ENCODE peak calls at places on chromosomes 1 and 21, in eight cellular contexts. E is mucosa of descending colon, K is lung, A is sigmoid colon, Q is psoas muscle, G is cardiac muscle cell, U is lower lobe of right lung, J is uterus. X is an unnamed sample.

GRCh38 chr21:46675595-46676280 is 40.3 kb downstream of the PRMT2 start:
- DNase-seq in K (no peak), E (no peak), A (no peak), U (no peak), Q (no peak), J (no peak), G (peak; percentile 15), X (no peak)

GRCh38 chr1:53011175-53011574 is 50.8 kb upstream of the PODN start:
- DNase-seq in J (no peak), G (no peak), E (no peak), K (no peak), U (no peak), A (no peak), Q (no peak), X (no peak)

GRCh38 chr1:9143250-9143649 is 14.3 kb upstream of the GPR157 start:
- DNase-seq in U (peak; percentile 67), A (no peak), E (no peak), J (no peak), G (peak; percentile 86), K (peak; percentile 46), Q (peak; percentile 50), X (peak; percentile 34)

GRCh38 chr1:219988387-219988786 is 57.9 kb downstream of the EPRS1 start:
- DNase-seq in U (no peak), J (no peak), A (no peak), Q (no peak), E (no peak), K (no peak), G (no peak), X (no peak)

GRCh38 chr1:183093821-183094287 is 70.6 kb downstream of the LAMC1 start:
- DNase-seq in U (no peak), A (no peak), Q (no peak), G (peak; percentile 39), K (no peak), E (no peak), J (no peak), X (no peak)

GRCh38 chr1:9510130-9510529 is 29.1 kb upstream of the SLC25A33 start:
- DNase-seq in A (no peak), Q (no peak), G (no peak), K (no peak), E (no peak), U (no peak), J (no peak), X (peak; percentile 51)

GRCh38 chr1:156510709-156511108 is 10.1 kb upstream of the MEF2D start:
- DNase-seq in U (peak; percentile 90), Q (peak; percentile 93), J (peak; percentile 90), K (peak; percentile 88), A (peak; percentile 99), G (peak; percentile 88), E (no peak), X (no peak)

GRCh38 chr21:26962516-26963305 is 4.2 kb downstream of the ADAMTS5 start:
- DNase-seq in E (no peak), U (no peak), J (no peak), K (no peak), A (no peak), Q (no peak), G (peak; percentile 35), X (no peak)

GRCh38 chr1:86461482-86461881 is 7.2 kb upstream of the CLCA1 start:
- DNase-seq in Q (no peak), K (no peak), U (no peak), G (no peak), E (no peak), A (no peak), J (no peak), X (no peak)

GRCh38 chr1:11157867-11158266 is 31.3 kb upstream of the ANGPTL7 start:
- DNase-seq in J (peak; percentile 74), K (no peak), E (no peak), G (peak; percentile 65), A (peak; percentile 85), Q (peak; percentile 73), U (no peak), X (no peak)

GRCh38 chr1:200266871-200267270 is 143.0 kb downstream of the ZNF281 start:
- DNase-seq in A (no peak), Q (no peak), G (no peak), K (no peak), U (no peak), E (no peak), J (no peak), X (no peak)

GRCh38 chr1:20589331-20590312 is 725 bp downstream of the CDA start:
- DNase-seq in J (peak; percentile 82), Q (peak; percentile 84), U (peak; percentile 72), G (peak; percentile 64), E (peak; percentile 12), K (peak; percentile 42), A (peak; percentile 77), X (peak; percentile 67)

GRCh38 chr1:91166106-91166712 is 144.4 kb upstream of the ZNF644 start:
- DNase-seq in G (peak; percentile 67), K (peak; percentile 56), A (no peak), J (peak; percentile 35), Q (peak; percentile 37), U (peak; percentile 67), E (peak; percentile 62), X (peak; percentile 54)

GRCh38 chr1:172778461-172779455 is 119.9 kb downstream of the FASLG start:
- DNase-seq in K (no peak), G (peak; percentile 24), E (no peak), U (no peak), A (no peak), J (no peak), Q (no peak), X (no peak)

GRCh38 chr1:76291737-76292136 is 217.2 kb downstream of the ST6GALNAC3 start:
- DNase-seq in E (no peak), J (no peak), U (no peak), A (no peak), Q (no peak), G (no peak), K (no peak), X (no peak)

GRCh38 chr1:21022279-21023040 is 154.2 kb downstream of the EIF4G3 start:
- DNase-seq in K (peak; percentile 64), Q (no peak), J (peak; percentile 30), E (peak; percentile 81), U (no peak), G (peak; percentile 97), A (peak; percentile 84), X (no peak)

GRCh38 chr1:198669023-198669698 is 30.3 kb downstream of the PTPRC start:
- DNase-seq in A (no peak), J (no peak), U (no peak), K (no peak), Q (no peak), G (peak; percentile 84), E (no peak), X (no peak)

GRCh38 chr1:201786824-201787223 is 42.1 kb upstream of the IPO9 start:
- DNase-seq in G (no peak), J (no peak), E (no peak), U (no peak), A (peak; percentile 72), K (no peak), Q (peak; percentile 52), X (no peak)

GRCh38 chr1:45589861-45590260 is 6.0 kb downstream of the NASP start:
- DNase-seq in A (no peak), G (no peak), K (no peak), Q (no peak), U (no peak), J (no peak), E (no peak), X (no peak)

DNA sequence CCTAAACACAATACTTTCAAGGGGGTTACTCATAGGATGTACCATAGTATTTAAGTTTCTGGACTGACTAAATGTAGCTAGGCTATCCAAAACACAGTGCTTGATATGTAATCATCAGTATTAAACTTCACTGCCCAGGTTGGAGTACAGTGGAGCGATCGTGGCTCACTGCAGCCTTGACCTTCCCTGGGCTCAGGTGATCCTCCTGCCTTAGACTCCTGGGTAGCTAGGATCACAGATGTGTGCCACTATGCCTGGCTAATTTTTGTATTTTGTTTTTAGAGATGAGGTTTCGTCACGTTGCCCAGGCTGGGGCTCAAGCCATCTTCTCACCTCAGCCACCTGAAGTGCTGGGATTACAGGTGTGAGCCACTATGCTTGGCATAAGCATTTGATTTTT is 10.6 kb downstream of the NASP start:
- DNase-seq in J (no peak), U (no peak), A (no peak), Q (no peak), E (no peak), G (no peak), K (no peak), X (no peak)
- H3K36me3 ChIP-seq in J (no peaks in the 10 kb centered on the region), U (peaks cover 49% of the 10 kb centered on the region), A (no peaks in the 10 kb centered on the region), Q (no peaks in the 10 kb centered on the region), E (no peaks in the 10 kb centered on the region), G (peaks cover 41% of the 10 kb centered on the region), K (peaks cover 13% of the 10 kb centered on the region), X (peaks cover 14% of the 10 kb centered on the region)

GRCh38 chr1:29210278-29211085 is 20.3 kb downstream of the MECR start:
- DNase-seq in U (no peak), E (no peak), A (no peak), G (no peak), Q (no peak), J (no peak), K (no peak), X (no peak)
- H3K36me3 ChIP-seq in U (peaks cover 61% of the 10 kb centered on the region), E (no peaks in the 10 kb centered on the region), A (no peaks in the 10 kb centered on the region), G (peaks cover 21% of the 10 kb centered on the region), Q (peaks cover 4% of the 10 kb centered on the region), J (no peaks in the 10 kb centered on the region), K (peaks cover 10% of the 10 kb centered on the region), X (peaks cover 19% of the 10 kb centered on the region)

GRCh38 chr1:24664507-24665033 is 21.5 kb downstream of the SRRM1 start:
- DNase-seq in E (no peak), G (peak; percentile 60), J (no peak), A (no peak), Q (no peak), K (no peak), U (no peak), X (no peak)
- H3K36me3 ChIP-seq in E (peaks cover 19% of the 10 kb centered on the region), G (peaks cover 90% of the 10 kb centered on the region), J (no peaks in the 10 kb centered on the region), A (peaks cover 48% of the 10 kb centered on the region), Q (peaks cover 15% of the 10 kb centered on the region), K (peaks cover 58% of the 10 kb centered on the region), U (peaks cover 100% of the 10 kb centered on the region), X (peaks cover 53% of the 10 kb centered on the region)

GRCh38 chr1:17360272-17360956 is 11.6 kb upstream of the PADI6 start:
- DNase-seq in A (no peak), K (no peak), G (no peak), J (no peak), Q (no peak), U (no peak), E (no peak), X (no peak)

GRCh38 chr1:17356387-17356992 is 15.5 kb upstream of the PADI6 start:
- DNase-seq in E (no peak), U (no peak), K (no peak), G (no peak), J (no peak), Q (no peak), A (no peak), X (no peak)

GRCh38 chr1:17359031-17359430 is 13.0 kb upstream of the PADI6 start:
- DNase-seq in K (no peak), J (no peak), U (no peak), Q (no peak), G (no peak), E (no peak), A (no peak), X (peak; percentile 79)

GRCh38 chr1:17358557-17358956 is 13.4 kb upstream of the PADI6 start:
- DNase-seq in A (no peak), G (no peak), E (no peak), U (no peak), J (no peak), K (no peak), Q (no peak), X (no peak)

DNA sequence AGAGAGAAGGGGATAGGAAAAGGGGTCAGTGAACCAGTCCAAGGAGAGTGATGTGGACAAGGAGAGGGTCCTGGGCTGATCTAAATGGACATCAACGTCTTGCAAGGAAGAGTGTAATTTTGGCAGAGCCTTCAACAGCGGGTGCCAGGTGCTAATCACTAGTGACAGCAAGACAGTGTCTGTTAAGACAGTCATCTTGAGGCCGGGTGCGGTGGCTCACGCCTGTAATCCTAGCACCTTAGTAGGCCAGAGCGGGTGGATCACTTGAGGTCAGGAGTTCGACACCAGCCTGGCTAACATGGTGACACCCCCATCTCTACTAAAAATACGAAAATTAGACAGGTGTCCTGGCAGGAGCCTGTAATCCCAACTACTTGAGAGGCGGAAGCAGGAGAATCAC is 12.2 kb upstream of the PADI6 start:
- DNase-seq in K (no peak), J (no peak), G (no peak), A (no peak), E (no peak), Q (no peak), U (no peak), X (no peak)
- H3K36me3 ChIP-seq in K (no peaks in the 10 kb centered on the region), J (no peaks in the 10 kb centered on the region), G (no peaks in the 10 kb centered on the region), A (no peaks in the 10 kb centered on the region), E (no peaks in the 10 kb centered on the region), Q (no peaks in the 10 kb centered on the region), U (no peaks in the 10 kb centered on the region), X (no peaks in the 10 kb centered on the region)

X was measured in H7.